ENCODE peak calls at places on chromosomes 5 and 9, in ten cellular contexts. V is KBM-7; L is T1000; K is stimulated activated CD4-positive, alpha-beta T cell treated with anti-CD3 and anti-CD28 coated beads, Interleukin-1b, Interleukin-23, amount 100 ng/mL, for 4 hours; F is left ventricle myocardium superior; C is endothelial cell; A is PC-3; X is amygdala; J is cardiac fibroblast; W is tibial artery. N is an unnamed sample.

GRCh38 chr5:169592937-169593650 is 9.5 kb downstream of the SPDL1 start:
- DNase-seq in J (no peak), X (no peak), K (no peak), F (no peak), C (no peak), A (peak; percentile 97), W (no peak), L (no peak), V (no peak), N (no peak)

GRCh38 chr9:132068604-132069003 is 11.1 kb downstream of the MED27 start:
- DNase-seq in F (no peak), K (no peak), W (no peak), V (no peak), C (no peak), X (peak; percentile 13), J (no peak), L (no peak), A (no peak), N (no peak)

GRCh38 chr9:91451431-91452270 is 28.0 kb upstream of the NFIL3 start:
- DNase-seq in F (no peak), V (no peak), A (no peak), J (no peak), L (no peak), W (no peak), X (no peak), K (no peak), C (no peak), N (no peak)

GRCh38 chr5:131423056-131423455 is 159.2 kb downstream of the CDC42SE2 start:
- DNase-seq in W (no peak), F (no peak), A (peak; percentile 31), L (no peak), J (peak; percentile 65), C (peak; percentile 9), X (no peak), V (peak; percentile 36), K (no peak), N (no peak)

GRCh38 chr9:93650448-93650847 is 74.1 kb downstream of the PHF2 start:
- DNase-seq in F (no peak), L (no peak), K (no peak), X (no peak), V (no peak), W (peak; percentile 50), J (no peak), C (no peak), A (no peak), N (no peak)

GRCh38 chr5:138448481-138449398 is 9.9 kb downstream of the REEP2 start:
- DNase-seq in L (no peak), C (no peak), X (no peak), A (no peak), F (no peak), V (no peak), W (peak; percentile 39), J (peak; percentile 52), K (no peak), N (no peak)

GRCh38 chr5:114118511-114118910 is 243.4 kb upstream of the KCNN2 start:
- DNase-seq in C (no peak), A (no peak), F (no peak), J (no peak), X (no peak), K (no peak), W (no peak), L (no peak), V (no peak), N (no peak)

GRCh38 chr9:134469041-134469875 is 143.0 kb downstream of the RXRA start:
- DNase-seq in C (no peak), K (no peak), F (peak; percentile 82), V (no peak), X (no peak), A (no peak), J (peak; percentile 68), L (no peak), W (peak; percentile 83), N (no peak)

GRCh38 chr9:20513126-20513913 is 109.0 kb downstream of the MLLT3 start:
- DNase-seq in J (no peak), L (no peak), V (no peak), K (no peak), A (no peak), C (no peak), F (no peak), W (no peak), X (no peak), N (no peak)

GRCh38 chr9:129894106-129894823 is 59.0 kb downstream of the USP20 start:
- DNase-seq in X (no peak), F (no peak), A (no peak), C (no peak), K (no peak), W (no peak), J (no peak), L (no peak), V (no peak), N (no peak)

GRCh38 chr9:69444021-69444420 is 119.0 kb downstream of the ENTREP1 start:
- DNase-seq in L (no peak), C (no peak), X (no peak), V (no peak), A (no peak), W (no peak), J (peak; percentile 21), F (no peak), K (no peak), N (no peak)

GRCh38 chr5:124402144-124402581 is 344.3 kb downstream of the ZNF608 start:
- DNase-seq in V (no peak), F (no peak), J (peak; percentile 90), L (no peak), K (no peak), X (no peak), A (peak; percentile 37), W (no peak), C (no peak), N (no peak)

GRCh38 chr5:118009761-118010297 is 978.5 kb downstream of the DTWD2 start:
- DNase-seq in C (no peak), L (no peak), A (no peak), F (no peak), X (no peak), J (no peak), K (no peak), V (no peak), W (no peak), N (no peak)

GRCh38 chr5:76682395-76682794 is 33.5 kb upstream of the F2R start:
- DNase-seq in J (no peak), V (no peak), F (no peak), X (no peak), K (no peak), A (no peak), L (no peak), C (no peak), W (no peak), N (no peak)

N was measured in GF-D8.